ENCODE peak calls at places on chromosome 16, in six cellular contexts. M is tibial artery, G is PC-3, Z is lung, W is body of pancreas, T is thoracic aorta. I is an unnamed sample.
A peak's percentile ranks its signal among the peaks of the same experiment; 100 is the strongest.

GRCh38 chr16:19765860-19766553 is 47.9 kb downstream of the IQCK start:
- DNase-seq in M (peak; percentile 70), G (no peak), Z (peak; percentile 32), W (peak; percentile 36), T (no peak), I (no peak)

GRCh38 chr16:67268136-67268579 is 11.2 kb upstream of the PLEKHG4 start:
- DNase-seq in M (peak; percentile 85), G (peak; percentile 54), Z (peak; percentile 82), W (peak; percentile 50), T (no peak), I (no peak)

GRCh38 chr16:65032397-65032796 is 89.5 kb downstream of the CDH11 start:
- DNase-seq in M (no peak), G (no peak), Z (no peak), W (no peak), T (no peak), I (no peak)

GRCh38 chr16:66741131-66741900 is 10.1 kb downstream of the DYNC1LI2 start:
- DNase-seq in M (peak; percentile 95), G (peak; percentile 74), Z (peak; percentile 91), W (peak; percentile 97), T (peak; percentile 83), I (no peak)

GRCh38 chr16:30561212-30561816 is 3.1 kb upstream of the ZNF764 start:
- DNase-seq in M (no peak), G (no peak), Z (peak; percentile 43), W (peak; percentile 20), T (no peak), I (no peak)

GRCh38 chr16:68910051-68910450 is 66.7 kb downstream of the TANGO6 start:
- DNase-seq in M (no peak), G (no peak), Z (no peak), W (peak; percentile 84), T (no peak), I (no peak)

GRCh38 chr16:84462296-84463210 is 41.9 kb downstream of the MEAK7 start:
- DNase-seq in M (peak; percentile 13), G (peak; percentile 44), Z (no peak), W (no peak), T (no peak), I (no peak)

GRCh38 chr16:30893082-30893743 is 664 bp downstream of the BCL7C start:
- DNase-seq in M (no peak), G (no peak), Z (no peak), W (no peak), T (no peak), I (no peak)

GRCh38 chr16:57809843-57810196 is 7.5 kb upstream of the KIFC3 start:
- DNase-seq in M (no peak), G (peak; percentile 16), Z (no peak), W (no peak), T (no peak), I (no peak)

GRCh38 chr16:67538666-67539101 is 10.1 kb downstream of the RIPOR1 start:
- DNase-seq in M (no peak), G (no peak), Z (no peak), W (no peak), T (no peak), I (no peak)

GRCh38 chr16:82031116-82032084 is 3.7 kb upstream of the HSD17B2 start:
- DNase-seq in M (no peak), G (peak; percentile 71), Z (no peak), W (peak; percentile 28), T (no peak), I (no peak)

GRCh38 chr16:35751191-35751941 is 2292.0 kb downstream of the TP53TG3F start:
- DNase-seq in M (no peak), G (no peak), Z (peak; percentile 25), W (no peak), T (no peak), I (no peak)

DNA sequence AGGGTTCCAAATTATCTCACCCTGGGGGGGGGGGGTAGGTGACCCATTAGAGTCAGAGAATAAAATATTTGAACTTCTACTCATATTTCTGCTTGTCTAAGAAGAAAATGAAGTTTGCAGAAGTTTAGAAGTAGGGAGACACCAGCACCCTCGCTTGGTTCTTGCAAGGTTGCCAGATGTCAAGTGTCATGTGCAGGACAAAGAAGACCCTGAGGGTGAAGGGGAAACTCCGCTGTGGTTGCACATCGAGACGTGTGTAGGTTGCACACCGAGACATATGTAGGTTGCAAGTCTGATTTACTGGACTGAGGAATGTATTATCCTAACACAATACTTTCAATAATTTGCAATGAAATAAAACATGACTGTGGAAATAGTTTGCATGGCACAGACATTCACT is 42.4 kb upstream of the IRF8 start:
- DNase-seq in M (no peak), G (no peak), Z (no peak), W (no peak), T (no peak), I (no peak)
- H3K27me3 ChIP-seq in M (no peaks in the 10 kb centered on the region), G (peaks cover 31% of the 10 kb centered on the region), Z (no peaks in the 10 kb centered on the region), W (no peaks in the 10 kb centered on the region), T (no peaks in the 10 kb centered on the region), I (no peaks in the 10 kb centered on the region)

GRCh38 chr16:88681709-88682451 is 4.4 kb downstream of the SNAI3 start:
- DNase-seq in M (peak; percentile 79), G (no peak), Z (peak; percentile 71), W (peak; percentile 72), T (no peak), I (peak; percentile 80)
- H3K4me3 ChIP-seq in M (no peak overlapping the region), G (no peak overlapping the region), Z (no peak overlapping the region), W (no peak overlapping the region), T (no peak overlapping the region), I (no peak overlapping the region)

GRCh38 chr16:28985611-28986041 is 774 bp downstream of the LAT start:
- DNase-seq in M (no peak), G (no peak), Z (no peak), W (no peak), T (no peak), I (no peak)
- H3K27me3 ChIP-seq in M (no peaks in the 10 kb centered on the region), G (no peaks in the 10 kb centered on the region), Z (no peaks in the 10 kb centered on the region), W (no peaks in the 10 kb centered on the region), T (no peaks in the 10 kb centered on the region), I (no peaks in the 10 kb centered on the region)

DNA sequence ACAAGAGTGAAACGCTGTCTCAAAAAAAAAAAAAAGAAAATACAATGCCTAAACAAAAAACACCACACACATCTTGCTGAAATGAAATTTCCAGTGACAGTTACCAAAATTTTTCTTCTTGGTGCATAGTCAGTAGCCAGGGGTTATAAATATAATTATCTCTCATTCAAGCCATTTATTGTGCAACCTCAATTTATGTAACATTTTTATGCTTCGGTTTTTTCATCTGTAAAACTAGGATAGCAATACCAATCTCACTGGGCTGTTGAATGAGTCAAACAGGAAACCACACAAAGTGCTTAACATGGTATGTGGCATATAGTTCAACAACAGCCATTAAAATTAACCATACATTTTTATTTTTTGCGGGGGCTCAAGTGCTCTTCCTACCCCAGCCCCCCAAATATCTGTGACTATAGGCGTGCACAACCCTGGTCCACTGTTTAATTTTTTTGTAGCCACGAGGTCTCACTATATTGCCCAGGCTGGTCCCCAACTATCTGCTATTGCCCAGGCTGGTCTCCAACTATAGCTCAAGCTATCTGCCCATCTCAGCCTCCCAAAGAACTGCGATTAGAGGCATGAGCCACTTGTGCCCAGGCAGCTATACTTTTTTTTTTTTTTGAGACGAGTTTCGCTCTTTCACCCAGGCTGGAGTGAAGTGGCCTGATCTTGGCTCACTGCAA is 2.6 kb downstream of the COG4 start:
- DNase-seq in M (no peak), G (peak; percentile 64), Z (no peak), W (no peak), T (no peak), I (no peak)
- H3K4me3 ChIP-seq in M (no peak overlapping the region), G (no peak overlapping the region), Z (no peak overlapping the region), W (no peak overlapping the region), T (no peak overlapping the region), I (no peak overlapping the region)

DNA sequence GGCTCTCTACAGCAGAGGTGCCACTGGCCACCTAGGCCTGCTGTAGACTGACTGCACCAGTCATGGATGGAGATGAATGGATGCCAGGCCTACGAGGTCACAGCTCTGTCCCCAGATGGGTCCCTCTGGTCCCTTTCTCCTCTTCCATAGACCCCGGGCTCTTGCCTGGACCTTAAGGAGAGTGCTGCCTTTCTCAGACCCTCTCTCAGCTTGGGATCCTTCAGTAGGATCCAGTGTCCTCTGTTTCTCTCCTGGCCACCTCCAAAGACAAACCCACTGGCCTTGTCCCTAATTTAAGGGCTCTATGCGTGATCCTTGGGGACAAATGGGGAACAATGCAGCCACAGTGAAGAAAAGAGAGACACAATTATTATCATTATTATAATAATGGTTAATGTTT is 189.3 kb upstream of the C16orf82 start:
- DNase-seq in M (no peak), G (no peak), Z (no peak), W (no peak), T (no peak), I (no peak)
- H3K27me3 ChIP-seq in M (no peaks in the 10 kb centered on the region), G (no peaks in the 10 kb centered on the region), Z (no peaks in the 10 kb centered on the region), W (no peaks in the 10 kb centered on the region), T (no peaks in the 10 kb centered on the region), I (no peaks in the 10 kb centered on the region)

GRCh38 chr16:380837-381787 is 666 bp downstream of the PGAP6 start:
- DNase-seq in M (no peak), G (no peak), Z (no peak), W (peak; percentile 43), T (no peak), I (no peak)

GRCh38 chr16:378821-379182 is 3.0 kb downstream of the PGAP6 start:
- DNase-seq in M (no peak), G (no peak), Z (no peak), W (no peak), T (no peak), I (no peak)

GRCh38 chr16:377419-377951 is 4.3 kb downstream of the PGAP6 start:
- DNase-seq in M (no peak), G (no peak), Z (no peak), W (no peak), T (no peak), I (no peak)

GRCh38 chr16:379961-380836 is 1.6 kb downstream of the PGAP6 start:
- DNase-seq in M (no peak), G (no peak), Z (no peak), W (no peak), T (no peak), I (no peak)

GRCh38 chr16:379183-379960 is 2.4 kb downstream of the PGAP6 start:
- DNase-seq in M (no peak), G (no peak), Z (peak; percentile 88), W (peak; percentile 97), T (no peak), I (no peak)
- H3K4me3 ChIP-seq in M (no peak overlapping the region), G (no peak overlapping the region), Z (no peak overlapping the region), W (no peak overlapping the region), T (no peak overlapping the region), I (peak overlapping the region; percentile 21)

I was measured in esophagus squamous epithelium.